ENCODE peak calls at places on chromosomes 13 and 19, in seven cellular contexts. L is skeletal muscle cell, H is neuronal stem cell, N is brain microvascular endothelial cell, G is uterus, U is mammary epithelial cell, X is BE2C. A is an unnamed sample.

GRCh38 chr19:19528721-19529490 is at the start of gene YJEFN3:
- DNase-seq in H (no peak), X (peak), N (peak), L (no peak), U (no peak), G (no peak), A (no peak)

GRCh38 chr13:28451482-28452217 is 43.3 kb downstream of the FLT1 start:
- DNase-seq in N (no peak), G (no peak), H (no peak), U (no peak), X (no peak), L (no peak), A (no peak)

GRCh38 chr19:33472696-33473624 is 48.6 kb downstream of the PEPD start:
- DNase-seq in L (peak), N (peak), G (peak), X (no peak), U (peak), H (no peak), A (no peak)

GRCh38 chr13:100235311-100235901 is 146.5 kb downstream of the PCCA start:
- DNase-seq in X (peak), G (no peak), U (peak), L (peak), N (peak), H (peak), A (peak)

GRCh38 chr19:47650695-47651094 is 41.8 kb downstream of the BICRA start:
- DNase-seq in N (no peak), L (no peak), X (no peak), H (no peak), G (no peak), U (no peak), A (no peak)

GRCh38 chr13:95784161-95784880 is 107.4 kb downstream of the DNAJC3 start:
- DNase-seq in L (peak), H (no peak), X (no peak), N (peak), U (peak), G (no peak), A (no peak)

GRCh38 chr13:111359237-111359915 is 38.9 kb downstream of the TEX29 start:
- DNase-seq in G (no peak), U (no peak), N (no peak), H (peak), L (no peak), X (no peak), A (no peak)

GRCh38 chr13:79522583-79522982 is 41.6 kb downstream of the NDFIP2 start:
- DNase-seq in U (peak), N (peak), G (no peak), H (no peak), X (no peak), L (peak), A (peak)

GRCh38 chr19:1912760-1913505 is 7.7 kb downstream of the ADAT3 start:
- DNase-seq in G (no peak), U (no peak), L (no peak), N (no peak), H (no peak), X (no peak), A (no peak)

GRCh38 chr19:47408156-47408938 is 11.0 kb downstream of the MEIS3 start:
- DNase-seq in H (no peak), U (no peak), G (no peak), N (no peak), X (no peak), L (no peak), A (no peak)

GRCh38 chr13:44653261-44653660 is 77.1 kb upstream of the TSC22D1 start:
- DNase-seq in G (no peak), X (peak), L (no peak), H (no peak), N (no peak), U (peak), A (no peak)

GRCh38 chr13:94711561-94712286 is 621 bp downstream of the SOX21 start:
- DNase-seq in L (no peak), X (peak), N (no peak), U (peak), G (no peak), H (no peak), A (no peak)

GRCh38 chr19:30649934-30650614 is 277.9 kb downstream of the ZNF536 start:
- DNase-seq in N (peak), G (no peak), X (peak), L (no peak), U (peak), H (peak), A (no peak)

GRCh38 chr19:49559928-49560327 is 20.4 kb downstream of the NOSIP start:
- DNase-seq in H (no peak), G (no peak), N (no peak), U (no peak), L (no peak), X (peak), A (no peak)

GRCh38 chr13:59924256-59924655 is 239.5 kb downstream of the DIAPH3 start:
- DNase-seq in H (no peak), L (no peak), U (no peak), X (no peak), G (no peak), N (no peak), A (no peak)
- H3K4me3 ChIP-seq in H (no peak), L (no peak), U (no peak), X (no peak), G (no peak), N (no peak), A (no peak)

GRCh38 chr13:64704121-64704520 is 2526.0 kb downstream of the PCDH9 start:
- DNase-seq in N (no peak), U (no peak), X (no peak), H (no peak), G (no peak), L (no peak), A (no peak)

GRCh38 chr13:64709079-64709478 is 2521.1 kb downstream of the PCDH9 start:
- DNase-seq in X (peak), N (no peak), U (no peak), H (no peak), L (no peak), G (no peak), A (no peak)
- H3K4me3 ChIP-seq in X (no peak), N (no peak), U (no peak), H (no peak), L (peak), G (no peak), A (no peak)

DNA sequence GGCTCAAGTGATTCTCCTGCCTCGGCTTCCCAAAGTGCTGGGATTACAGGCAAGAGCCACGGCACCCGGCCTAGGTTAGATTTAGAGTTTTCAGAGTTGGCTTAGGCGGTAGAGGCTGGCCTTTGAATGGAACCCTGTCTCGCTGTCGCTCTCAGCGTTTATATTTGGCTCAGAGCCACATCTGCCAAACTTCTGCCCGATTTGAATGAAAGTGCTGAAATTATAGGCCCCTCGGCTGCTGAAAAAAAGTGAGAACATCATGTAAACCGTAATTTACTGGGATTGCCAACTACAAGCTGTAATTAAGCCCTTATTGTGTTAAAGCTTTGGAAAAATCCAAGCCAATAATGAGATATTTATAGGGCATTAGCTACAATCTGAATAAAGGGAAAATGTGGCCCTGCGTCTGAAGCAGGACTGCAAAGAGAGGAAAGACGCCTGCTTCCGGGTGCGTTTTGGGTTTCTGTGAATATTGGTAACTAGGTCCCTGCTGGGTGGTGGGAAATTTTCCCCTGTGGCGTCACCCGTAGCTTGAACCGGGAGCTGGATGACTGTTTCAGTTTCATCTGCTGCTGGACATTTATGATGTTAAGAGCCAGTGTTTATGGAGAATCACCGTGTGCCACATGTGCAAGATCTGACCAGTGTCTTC is 9.8 kb downstream of the DNM2 start:
- DNase-seq in G (no peak), U (no peak), N (no peak), L (no peak), X (no peak), H (no peak), A (no peak)
- H3K4me3 ChIP-seq in G (no peak), U (no peak), N (no peak), L (no peak), X (no peak), H (no peak), A (no peak)

GRCh38 chr19:38564981-38565685 is 52.6 kb downstream of the MAP4K1 start:
- DNase-seq in U (no peak), G (no peak), L (no peak), X (peak), N (no peak), H (no peak), A (no peak)
- H3K4me3 ChIP-seq in U (no peak), G (no peak), L (no peak), X (no peak), N (no peak), H (no peak), A (peak)

DNA sequence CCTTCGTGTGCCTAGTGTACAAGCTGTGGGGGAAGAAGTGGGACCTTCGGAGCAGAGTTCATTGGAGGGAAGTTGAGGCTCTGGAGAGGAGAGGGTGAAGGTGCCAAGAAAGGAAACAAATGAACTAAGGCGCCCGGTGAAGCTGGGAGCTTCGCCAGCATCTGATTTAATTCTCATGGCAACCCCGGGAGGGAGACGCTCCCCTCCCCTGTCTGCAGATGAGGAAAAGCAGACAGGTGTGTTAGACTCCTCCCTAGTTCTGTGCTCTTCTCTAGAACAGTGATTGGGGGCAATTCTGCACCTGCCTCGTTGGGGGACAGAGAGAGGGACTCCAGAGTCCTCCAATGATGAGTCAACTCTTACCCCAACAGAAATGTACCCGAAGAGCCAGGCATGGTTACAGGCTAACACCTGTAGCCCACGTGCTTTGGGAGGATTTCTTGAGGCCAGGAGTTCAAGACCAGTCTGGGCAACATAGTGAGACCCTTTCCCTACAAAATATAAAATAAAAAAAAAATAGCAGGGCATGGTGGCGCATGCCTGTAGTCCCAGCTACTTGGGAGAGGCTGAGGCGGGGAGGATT is 4.2 kb downstream of the SSC5D start:
- DNase-seq in U (no peak), X (no peak), G (peak), H (no peak), L (no peak), N (no peak), A (no peak)
- H3K4me3 ChIP-seq in U (no peak), X (no peak), G (no peak), H (no peak), L (no peak), N (no peak), A (no peak)

DNA sequence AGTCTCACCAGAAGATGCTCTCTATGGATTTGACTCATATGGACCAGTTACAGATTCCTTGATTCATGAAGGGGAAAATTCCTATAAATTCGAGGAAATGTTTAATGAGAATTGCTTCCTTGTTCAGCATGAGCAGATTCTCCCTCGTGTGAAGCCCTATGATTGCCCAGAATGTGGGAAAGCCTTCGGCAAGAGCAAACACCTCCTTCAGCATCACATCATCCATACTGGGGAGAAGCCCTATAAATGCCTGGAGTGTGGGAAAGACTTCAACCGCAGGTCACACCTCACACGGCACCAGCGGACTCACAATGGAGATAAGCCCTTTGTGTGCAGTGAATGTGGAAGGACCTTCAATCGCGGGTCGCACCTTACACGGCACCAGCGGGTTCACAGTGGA is 10.7 kb downstream of the ZNF460 start:
- DNase-seq in G (no peak), X (no peak), N (no peak), U (no peak), H (no peak), L (no peak), A (no peak)
- H3K4me3 ChIP-seq in G (no peak), X (no peak), N (no peak), U (no peak), H (no peak), L (no peak), A (no peak)

A was measured in GM12864.